ENCODE peak calls at places on chromosomes 3 and 15, in five cellular contexts. One of them, this sample, is unnamed.
A peak's percentile ranks its signal among the peaks of the same experiment; 100 is the strongest.

GRCh38 chr3:16589867-16590624 is 15.2 kb downstream of the DAZL start:
- DNase-seq in Kasumi-1: no peak
- DNase-seq in AG09309: no peak
- DNase-seq in naive B cell: peak; percentile 20
- DNase-seq in occipital lobe: no peak
- DNase-seq in this sample: no peak

GRCh38 chr15:57527382-57528091 is 64.2 kb upstream of the MYZAP start:
- DNase-seq in AG09309: peak; percentile 78
- DNase-seq in Kasumi-1: peak; percentile 91
- DNase-seq in naive B cell: peak; percentile 79
- DNase-seq in occipital lobe: no peak
- DNase-seq in this sample: peak; percentile 61

GRCh38 chr3:158747417-158747816 is 15.2 kb upstream of the RARRES1 start:
- DNase-seq in Kasumi-1: no peak
- DNase-seq in AG09309: no peak
- DNase-seq in naive B cell: no peak
- DNase-seq in occipital lobe: no peak
- DNase-seq in this sample: no peak

GRCh38 chr15:98785796-98786581 is 137.7 kb downstream of the IGF1R start:
- DNase-seq in naive B cell: no peak
- DNase-seq in occipital lobe: no peak
- DNase-seq in AG09309: no peak
- DNase-seq in Kasumi-1: no peak
- DNase-seq in this sample: no peak

GRCh38 chr15:22979069-22979698 is 984 bp downstream of the CYFIP1 start:
- DNase-seq in Kasumi-1: peak; percentile 17
- DNase-seq in AG09309: no peak
- DNase-seq in occipital lobe: peak; percentile 48
- DNase-seq in naive B cell: no peak
- DNase-seq in this sample: no peak

GRCh38 chr3:121748638-121749275 is 784 bp downstream of the GOLGB1 start:
- DNase-seq in AG09309: peak; percentile 10
- DNase-seq in Kasumi-1: peak; percentile 56
- DNase-seq in naive B cell: no peak
- DNase-seq in occipital lobe: no peak
- DNase-seq in this sample: no peak

GRCh38 chr3:69568926-69569325 is 170.3 kb upstream of the MITF start:
- DNase-seq in AG09309: no peak
- DNase-seq in occipital lobe: no peak
- DNase-seq in naive B cell: no peak
- DNase-seq in Kasumi-1: no peak
- DNase-seq in this sample: no peak

GRCh38 chr15:81032818-81033217 is 32.1 kb downstream of the TLNRD1 start:
- DNase-seq in occipital lobe: no peak
- DNase-seq in Kasumi-1: no peak
- DNase-seq in naive B cell: no peak
- DNase-seq in AG09309: no peak
- DNase-seq in this sample: no peak

GRCh38 chr3:99644741-99645140 is 6.3 kb downstream of the COL8A1 start:
- DNase-seq in AG09309: no peak
- DNase-seq in naive B cell: no peak
- DNase-seq in occipital lobe: no peak
- DNase-seq in Kasumi-1: no peak
- DNase-seq in this sample: no peak

GRCh38 chr15:74414603-74415338 is 19.0 kb downstream of the SEMA7A start:
- DNase-seq in naive B cell: no peak
- DNase-seq in AG09309: no peak
- DNase-seq in Kasumi-1: peak; percentile 37
- DNase-seq in occipital lobe: no peak
- DNase-seq in this sample: no peak

GRCh38 chr3:113844622-113845222 is 6.1 kb downstream of the GRAMD1C start:
- DNase-seq in AG09309: no peak
- DNase-seq in occipital lobe: no peak
- DNase-seq in naive B cell: no peak
- DNase-seq in Kasumi-1: peak; percentile 95
- DNase-seq in this sample: no peak

GRCh38 chr3:48881006-48881405 is 17.7 kb downstream of the SLC25A20 start:
- DNase-seq in occipital lobe: no peak
- DNase-seq in naive B cell: no peak
- DNase-seq in AG09309: no peak
- DNase-seq in Kasumi-1: no peak
- DNase-seq in this sample: no peak

GRCh38 chr3:32460031-32460749 is 42.5 kb downstream of the CMTM6 start:
- DNase-seq in naive B cell: peak; percentile 89
- DNase-seq in AG09309: no peak
- DNase-seq in Kasumi-1: peak; percentile 30
- DNase-seq in occipital lobe: no peak
- DNase-seq in this sample: no peak

GRCh38 chr3:153553605-153553945 is 391.5 kb downstream of the RAP2B start:
- DNase-seq in occipital lobe: no peak
- DNase-seq in naive B cell: no peak
- DNase-seq in AG09309: no peak
- DNase-seq in Kasumi-1: no peak
- DNase-seq in this sample: no peak

GRCh38 chr15:59457103-59457502 is 19.1 kb downstream of the FAM81A start:
- DNase-seq in AG09309: no peak
- DNase-seq in occipital lobe: no peak
- DNase-seq in Kasumi-1: no peak
- DNase-seq in naive B cell: no peak
- DNase-seq in this sample: no peak

GRCh38 chr15:61016087-61016486 is 213.0 kb downstream of the RORA start:
- DNase-seq in occipital lobe: no peak
- DNase-seq in AG09309: no peak
- DNase-seq in Kasumi-1: no peak
- DNase-seq in naive B cell: no peak
- DNase-seq in this sample: no peak

GRCh38 chr3:128278761-128279593 is 125.7 kb downstream of the EEFSEC start:
- DNase-seq in AG09309: peak; percentile 60
- DNase-seq in naive B cell: no peak
- DNase-seq in Kasumi-1: no peak
- DNase-seq in occipital lobe: no peak
- DNase-seq in this sample: peak; percentile 5

GRCh38 chr3:193960485-193961172 is 175.3 kb upstream of the HES1 start:
- DNase-seq in occipital lobe: no peak
- DNase-seq in AG09309: no peak
- DNase-seq in naive B cell: no peak
- DNase-seq in Kasumi-1: no peak
- DNase-seq in this sample: no peak

GRCh38 chr15:72982750-72983149 is 69.5 kb upstream of the NEO1 start:
- DNase-seq in occipital lobe: no peak
- DNase-seq in AG09309: no peak
- DNase-seq in Kasumi-1: no peak
- DNase-seq in naive B cell: no peak
- DNase-seq in this sample: no peak

GRCh38 chr3:18649666-18650363 is 224.7 kb upstream of the SATB1 start:
- DNase-seq in Kasumi-1: no peak
- DNase-seq in occipital lobe: no peak
- DNase-seq in AG09309: no peak
- DNase-seq in naive B cell: no peak
- DNase-seq in this sample: no peak

GRCh38 chr15:67085818-67086649 is 20.6 kb downstream of the SMAD3 start:
- DNase-seq in AG09309: peak; percentile 96
- DNase-seq in occipital lobe: no peak
- DNase-seq in naive B cell: peak; percentile 68
- DNase-seq in Kasumi-1: peak; percentile 19
- DNase-seq in this sample: no peak

GRCh38 chr3:187838016-187838535 is 92.8 kb upstream of the BCL6 start:
- DNase-seq in naive B cell: no peak
- DNase-seq in Kasumi-1: no peak
- DNase-seq in occipital lobe: no peak
- DNase-seq in AG09309: no peak
- DNase-seq in this sample: no peak

GRCh38 chr3:177554900-177555759 is 357.8 kb upstream of the TBL1XR1 start:
- DNase-seq in occipital lobe: peak; percentile 23
- DNase-seq in naive B cell: no peak
- DNase-seq in Kasumi-1: no peak
- DNase-seq in AG09309: peak; percentile 50
- DNase-seq in this sample: no peak

GRCh38 chr3:187783098-187783497 is 37.8 kb upstream of the BCL6 start:
- DNase-seq in Kasumi-1: peak; percentile 6
- DNase-seq in naive B cell: no peak
- DNase-seq in AG09309: peak; percentile 94
- DNase-seq in occipital lobe: peak; percentile 7
- DNase-seq in this sample: peak; percentile 65

GRCh38 chr3:7709383-7710082 is 792.1 kb upstream of the LMCD1 start:
- DNase-seq in AG09309: no peak
- DNase-seq in occipital lobe: no peak
- DNase-seq in Kasumi-1: no peak
- DNase-seq in naive B cell: no peak
- DNase-seq in this sample: no peak

GRCh38 chr3:37571269-37571668 is 290.4 kb upstream of the CTDSPL start:
- DNase-seq in naive B cell: no peak
- DNase-seq in occipital lobe: no peak
- DNase-seq in AG09309: no peak
- DNase-seq in Kasumi-1: no peak
- DNase-seq in this sample: no peak

GRCh38 chr3:64501298-64501906 is 186.4 kb downstream of the ADAMTS9 start:
- DNase-seq in Kasumi-1: no peak
- DNase-seq in occipital lobe: no peak
- DNase-seq in AG09309: no peak
- DNase-seq in naive B cell: no peak
- DNase-seq in this sample: no peak

GRCh38 chr15:66900586-66901310 is 164.7 kb upstream of the SMAD3 start:
- DNase-seq in AG09309: no peak
- DNase-seq in occipital lobe: no peak
- DNase-seq in naive B cell: no peak
- DNase-seq in Kasumi-1: no peak
- DNase-seq in this sample: no peak

GRCh38 chr15:67828969-67829646 is 3.8 kb downstream of the SKOR1 start:
- DNase-seq in AG09309: no peak
- DNase-seq in Kasumi-1: no peak
- DNase-seq in naive B cell: no peak
- DNase-seq in occipital lobe: no peak
- DNase-seq in this sample: no peak